ENCODE peak calls at places on chromosome 15, in eight cellular contexts. Y is posterior cingulate gyrus; L is HTR-8/SVneo; B is non-pigmented ciliary epithelial cell; Q is stimulated activated CD4-positive, alpha-beta T cell treated with anti-CD3 and anti-CD28 coated beads, Interleukin-4, amount 100 ng/mL, for 24 hours; V is T-helper 2 cell; P is brain microvascular endothelial cell; X is NCI-H2029 treated with DMSO at 0.1 percent for 48 hours. C is an unnamed sample.
A peak's percentile ranks its signal among the peaks of the same experiment; 100 is the strongest.

GRCh38 chr15:93036922-93037321 is 52.1 kb downstream of the RGMA start:
- DNase-seq in Y (no peak), L (no peak), B (no peak), Q (no peak), V (no peak), P (no peak), X (no peak), C (no peak)

GRCh38 chr15:53962646-53963561 is 15.3 kb upstream of the UNC13C start:
- DNase-seq in Y (peak; percentile 25), L (no peak), B (no peak), Q (peak; percentile 14), V (no peak), P (peak; percentile 41), X (no peak), C (peak; percentile 60)

GRCh38 chr15:100788731-100789105 is 90.9 kb upstream of the ALDH1A3 start:
- DNase-seq in Y (no peak), L (no peak), B (no peak), Q (no peak), V (no peak), P (no peak), X (no peak), C (no peak)

GRCh38 chr15:83200162-83200561 is 7.5 kb downstream of the HDGFL3 start:
- DNase-seq in Y (no peak), L (no peak), B (peak; percentile 55), Q (no peak), V (no peak), P (peak; percentile 63), X (no peak), C (no peak)

GRCh38 chr15:68278345-68279217 is 1.0 kb downstream of the FEM1B start:
- DNase-seq in Y (peak; percentile 57), L (no peak), B (no peak), Q (no peak), V (peak; percentile 72), P (peak; percentile 56), X (no peak), C (peak; percentile 82)

GRCh38 chr15:28098766-28099554 is at the start of gene OCA2:
- DNase-seq in Y (no peak), L (no peak), B (no peak), Q (peak; percentile 52), V (peak; percentile 71), P (no peak), X (no peak), C (peak; percentile 92)

GRCh38 chr15:87591521-87591920 is 665.0 kb downstream of the NTRK3 start:
- DNase-seq in Y (no peak), L (no peak), B (no peak), Q (no peak), V (no peak), P (no peak), X (no peak), C (no peak)

GRCh38 chr15:68431792-68432401 is at the start of gene ITGA11:
- DNase-seq in Y (no peak), L (peak; percentile 76), B (no peak), Q (no peak), V (no peak), P (peak; percentile 66), X (peak; percentile 0), C (peak; percentile 83)

GRCh38 chr15:58556028-58556361 is 124.2 kb downstream of the LIPC start:
- DNase-seq in Y (no peak), L (no peak), B (no peak), Q (no peak), V (no peak), P (no peak), X (no peak), C (no peak)

GRCh38 chr15:99131441-99132023 is 26.7 kb downstream of the SYNM start:
- DNase-seq in Y (no peak), L (no peak), B (no peak), Q (no peak), V (no peak), P (no peak), X (no peak), C (no peak)

GRCh38 chr15:90233701-90234518 is at the start of the genes CIB1 and GDPGP1:
- DNase-seq in Y (peak; percentile 96), L (peak; percentile 98), B (peak; percentile 78), Q (peak; percentile 97), V (peak; percentile 95), P (peak; percentile 91), X (peak; percentile 22), C (peak; percentile 98)

GRCh38 chr15:62942411-62942810 is 100.1 kb upstream of the TPM1 start:
- DNase-seq in Y (no peak), L (no peak), B (no peak), Q (no peak), V (no peak), P (no peak), X (no peak), C (no peak)

GRCh38 chr15:50415752-50416404 is 8.3 kb upstream of the USP8 start:
- DNase-seq in Y (no peak), L (no peak), B (no peak), Q (no peak), V (no peak), P (peak; percentile 5), X (no peak), C (no peak)

GRCh38 chr15:48556159-48556897 is 89.2 kb downstream of the FBN1 start:
- DNase-seq in Y (no peak), L (no peak), B (no peak), Q (no peak), V (no peak), P (no peak), X (no peak), C (no peak)